ENCODE peak calls at places on chromosomes 4 and X, in five cellular contexts. V, Q, X, S and C are unnamed samples.

GRCh38 chr4:126271266-126271665 is 956.5 kb downstream of the FAT4 start:
- DNase-seq in Q (peak; percentile 4), V (no peak), S (no peak), X (no peak), C (no peak)

GRCh38 chr4:70138751-70139150 is 15.3 kb upstream of the PRR27 start:
- DNase-seq in X (no peak), V (no peak), Q (peak; percentile 2), S (no peak), C (no peak)

GRCh38 chr4:3227878-3228675 is 20.9 kb upstream of the MSANTD1 start:
- DNase-seq in V (no peak), Q (no peak), X (peak; percentile 42), S (no peak), C (no peak)

GRCh38 chr4:121256346-121256745 is 92.2 kb upstream of the TNIP3 start:
- DNase-seq in S (peak; percentile 22), X (no peak), V (peak; percentile 92), Q (no peak), C (no peak)

GRCh38 chr4:29311231-29311630 is 1408.9 kb upstream of the PCDH7 start:
- DNase-seq in X (no peak), Q (no peak), S (no peak), V (no peak), C (no peak)

GRCh38 chrX:137286423-137286822 is 252.6 kb upstream of the GPR101 start:
- DNase-seq in X (no peak), S (no peak), V (no peak), Q (no peak), C (no peak)

GRCh38 chr4:1746265-1746691 is 25.0 kb downstream of the TACC3 start:
- DNase-seq in Q (peak; percentile 92), X (peak; percentile 74), V (peak; percentile 44), S (peak; percentile 66), C (peak; percentile 95)

GRCh38 chr4:8079031-8079885 is 79.4 kb downstream of the ABLIM2 start:
- DNase-seq in X (no peak), Q (peak; percentile 93), S (no peak), V (no peak), C (no peak)

GRCh38 chr4:153538408-153539057 is 72.4 kb downstream of the TMEM131L start:
- DNase-seq in V (no peak), S (no peak), Q (no peak), X (no peak), C (no peak)

GRCh38 chr4:83548151-83548905 is 12.4 kb downstream of the GPAT3 start:
- DNase-seq in V (peak; percentile 94), X (peak; percentile 74), S (peak; percentile 28), Q (peak; percentile 88), C (no peak)

GRCh38 chr4:20778896-20779295 is 78.6 kb downstream of the PACRGL start:
- DNase-seq in Q (no peak), X (no peak), S (no peak), V (no peak), C (no peak)

GRCh38 chr4:20773144-20773997 is 73.1 kb downstream of the PACRGL start:
- DNase-seq in V (peak; percentile 59), Q (peak; percentile 78), S (no peak), X (no peak), C (peak; percentile 77)
- H3K27ac ChIP-seq in V (no peak overlapping the region), Q (no peak overlapping the region), S (no peak overlapping the region), X (no peak overlapping the region), C (no peak overlapping the region)

DNA sequence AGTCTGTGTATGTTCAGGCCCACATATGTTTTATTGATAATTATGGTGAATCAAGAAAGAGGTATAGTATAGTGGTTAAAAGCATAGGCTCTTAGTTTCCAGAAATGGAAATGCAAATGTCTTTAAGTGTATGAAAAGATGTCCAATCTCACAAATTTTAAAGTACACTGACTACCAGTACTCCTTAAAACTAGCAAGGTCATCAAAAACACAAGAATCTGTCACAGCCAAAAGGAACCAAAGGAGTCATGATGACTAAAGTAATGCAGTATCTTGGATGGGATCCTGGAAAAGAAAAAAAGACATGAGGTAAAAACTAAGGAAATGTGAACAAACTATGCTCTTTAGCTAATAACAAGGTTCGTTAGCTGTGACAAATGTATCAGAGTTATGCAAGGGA is 659 bp upstream of the RBM41 start:
- DNase-seq in X (no peak), S (no peak), V (no peak), Q (no peak), C (no peak)
- H3K27ac ChIP-seq in X (no peak overlapping the region), S (no peak overlapping the region), V (no peak overlapping the region), Q (no peak overlapping the region), C (no peak overlapping the region)

GRCh38 chr4:17153572-17153971 is 255.1 kb upstream of the LDB2 start:
- DNase-seq in V (no peak), X (no peak), Q (peak; percentile 56), S (no peak), C (no peak)
- H3K27ac ChIP-seq in V (no peak overlapping the region), X (no peak overlapping the region), Q (peak overlapping the region; percentile 5), S (no peak overlapping the region), C (no peak overlapping the region)

GRCh38 chr4:10179957-10180602 is 63.5 kb upstream of the WDR1 start:
- DNase-seq in S (no peak), X (no peak), Q (no peak), V (no peak), C (no peak)

GRCh38 chr4:10181745-10182445 is 65.3 kb upstream of the WDR1 start:
- DNase-seq in S (no peak), Q (no peak), X (no peak), V (no peak), C (no peak)

GRCh38 chr4:10180927-10181744 is 64.5 kb upstream of the WDR1 start:
- DNase-seq in Q (peak; percentile 77), X (no peak), V (no peak), S (no peak), C (peak; percentile 51)

GRCh38 chr4:10178763-10179162 is 62.2 kb upstream of the WDR1 start:
- DNase-seq in X (no peak), Q (no peak), S (no peak), V (no peak), C (no peak)

DNA sequence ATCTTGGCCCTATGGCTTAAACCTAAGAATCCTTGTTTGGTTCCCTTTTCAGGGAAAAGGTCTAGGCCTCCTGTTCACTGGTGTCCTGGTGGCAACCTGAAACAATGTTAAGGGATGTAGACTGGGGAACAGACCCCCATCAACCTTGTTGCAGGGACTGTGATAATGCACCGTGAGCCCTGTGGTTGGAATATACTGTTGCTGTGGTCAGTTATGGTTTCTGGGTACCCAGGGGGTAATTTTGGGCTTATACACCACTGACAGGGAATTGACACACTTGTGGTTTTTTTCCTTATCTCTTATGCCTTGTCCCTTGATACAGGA is 64.0 kb upstream of the WDR1 start:
- DNase-seq in V (no peak), Q (no peak), X (no peak), S (no peak), C (no peak)
- H3K27ac ChIP-seq in V (no peak overlapping the region), Q (no peak overlapping the region), X (no peak overlapping the region), S (no peak overlapping the region), C (no peak overlapping the region)

GRCh38 chr4:25903905-25904747 is 9.9 kb upstream of the SMIM20 start:
- DNase-seq in V (no peak), S (no peak), Q (no peak), X (no peak), C (peak; percentile 55)

GRCh38 chr4:25904748-25905082 is 9.3 kb upstream of the SMIM20 start:
- DNase-seq in S (no peak), V (no peak), Q (no peak), X (no peak), C (peak; percentile 58)

GRCh38 chr4:25900901-25901500 is 13.0 kb upstream of the SMIM20 start:
- DNase-seq in Q (no peak), S (no peak), V (no peak), X (no peak), C (no peak)

GRCh38 chr4:25908491-25908901 is 5.5 kb upstream of the SMIM20 start:
- DNase-seq in V (peak; percentile 90), Q (peak; percentile 18), S (no peak), X (no peak), C (no peak)

DNA sequence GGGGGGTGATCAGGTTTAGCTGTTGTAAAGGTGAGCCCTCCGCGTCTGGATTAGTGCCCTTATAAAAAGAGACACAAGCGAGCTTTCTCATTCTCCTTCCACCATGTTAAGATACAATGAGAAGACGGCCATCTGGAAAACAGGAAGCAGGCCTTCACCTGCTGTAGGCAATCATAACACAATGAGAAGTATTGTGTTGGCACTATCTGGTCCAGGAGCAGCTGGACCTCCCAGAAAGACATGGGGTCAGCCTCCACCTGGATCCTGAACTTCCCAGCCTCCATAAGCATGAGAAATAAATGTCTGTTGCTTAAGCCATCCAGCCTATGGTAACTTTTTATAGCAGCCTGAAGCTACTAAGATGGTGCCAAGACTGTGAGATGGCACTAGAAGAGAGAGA is 8.6 kb upstream of the SMIM20 start:
- DNase-seq in Q (no peak), S (no peak), V (no peak), X (no peak), C (no peak)
- H3K27ac ChIP-seq in Q (no peak overlapping the region), S (no peak overlapping the region), V (no peak overlapping the region), X (no peak overlapping the region), C (no peak overlapping the region)

DNA sequence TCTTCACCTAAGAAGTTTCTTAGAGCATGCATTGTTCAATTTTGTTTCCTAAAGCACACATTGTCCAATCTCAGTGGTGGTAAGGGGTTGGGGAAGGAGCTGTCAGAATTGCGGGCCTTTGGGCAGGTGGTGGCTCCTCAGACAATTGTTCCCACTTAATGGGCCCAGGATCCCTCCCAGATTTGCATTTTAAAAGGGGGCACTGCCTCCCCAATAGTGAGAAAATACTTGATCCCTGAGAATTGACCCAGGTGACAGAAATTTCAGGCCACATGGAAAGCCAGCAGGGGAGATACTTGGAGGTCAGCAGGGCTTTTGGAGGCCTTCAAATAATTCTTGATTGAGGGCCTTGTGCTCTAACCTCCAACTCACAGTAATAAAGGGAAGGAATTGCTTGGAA is 217.1 kb downstream of the ZNF674 start:
- DNase-seq in V (no peak), Q (no peak), S (no peak), X (no peak), C (no peak)
- H3K27ac ChIP-seq in V (peak overlapping the region; percentile 83), Q (peak overlapping the region; percentile 87), S (no peak overlapping the region), X (no peak overlapping the region), C (no peak overlapping the region)

GRCh38 chrX:19867938-19868337 is 19.5 kb downstream of the SH3KBP1 start:
- DNase-seq in V (no peak), Q (no peak), S (no peak), X (no peak), C (no peak)
- H3K27ac ChIP-seq in V (no peak overlapping the region), Q (no peak overlapping the region), S (no peak overlapping the region), X (no peak overlapping the region), C (peak overlapping the region; percentile 96)

GRCh38 chr4:138670681-138671080 is 344.9 kb upstream of the NOCT start:
- DNase-seq in X (no peak), Q (no peak), V (no peak), S (no peak), C (peak; percentile 67)
- H3K27ac ChIP-seq in X (no peak overlapping the region), Q (no peak overlapping the region), V (no peak overlapping the region), S (no peak overlapping the region), C (peak overlapping the region; percentile 95)

GRCh38 chr4:176149680-176150079 is 45.7 kb downstream of the SPATA4 start:
- DNase-seq in Q (no peak), X (no peak), V (no peak), S (no peak), C (no peak)

GRCh38 chr4:176150283-176150682 is 45.1 kb downstream of the SPATA4 start:
- DNase-seq in V (peak; percentile 22), Q (peak; percentile 26), S (no peak), X (no peak), C (peak; percentile 44)

GRCh38 chr4:176156656-176157055 is 38.7 kb downstream of the SPATA4 start:
- DNase-seq in V (no peak), Q (no peak), S (no peak), X (no peak), C (no peak)

GRCh38 chr4:176153124-176153523 is 42.3 kb downstream of the SPATA4 start:
- DNase-seq in X (no peak), S (no peak), Q (no peak), V (no peak), C (no peak)

GRCh38 chr4:176150704-176151103 is 44.7 kb downstream of the SPATA4 start:
- DNase-seq in V (no peak), Q (no peak), S (no peak), X (no peak), C (no peak)
- H3K27ac ChIP-seq in V (no peak overlapping the region), Q (no peak overlapping the region), S (no peak overlapping the region), X (no peak overlapping the region), C (no peak overlapping the region)